ENCODE peak calls at places on chromosomes 7 and 10, in seven cellular contexts. D, K, Q, S, M, I and L are unnamed samples.

GRCh38 chr7:103132995-103133688 is 15.8 kb downstream of the NAPEPLD start:
- DNase-seq in D (no peak), K (no peak), Q (no peak), S (no peak), M (no peak), I (no peak), L (no peak)

GRCh38 chr7:105269397-105269796 is 119.3 kb downstream of the SRPK2 start:
- DNase-seq in D (no peak), K (no peak), Q (no peak), S (no peak), M (peak; percentile 23), I (no peak), L (no peak)

GRCh38 chr10:17643339-17643754 is 604 bp upstream of the STAM start:
- DNase-seq in D (peak; percentile 82), K (peak; percentile 87), Q (peak; percentile 93), S (peak; percentile 93), M (no peak), I (peak; percentile 69), L (peak; percentile 81)

GRCh38 chr10:101901340-101901739 is 57.7 kb upstream of the KCNIP2 start:
- DNase-seq in D (no peak), K (no peak), Q (no peak), S (no peak), M (no peak), I (peak; percentile 62), L (no peak)

GRCh38 chr7:55405856-55406541 is 40.9 kb downstream of the LANCL2 start:
- DNase-seq in D (peak; percentile 26), K (no peak), Q (no peak), S (no peak), M (no peak), I (no peak), L (peak; percentile 42)

GRCh38 chr7:4255336-4255735 is 426.8 kb upstream of the FOXK1 start:
- DNase-seq in D (no peak), K (no peak), Q (no peak), S (no peak), M (no peak), I (no peak), L (no peak)

GRCh38 chr7:103573479-103574058 is 127.6 kb upstream of the SLC26A5 start:
- DNase-seq in D (no peak), K (no peak), Q (no peak), S (no peak), M (peak; percentile 26), I (peak; percentile 56), L (no peak)

GRCh38 chr7:81574723-81575326 is 195.0 kb downstream of the HGF start:
- DNase-seq in D (no peak), K (no peak), Q (no peak), S (no peak), M (no peak), I (no peak), L (no peak)

GRCh38 chr10:126041804-126042231 is 145.5 kb downstream of the FANK1 start:
- DNase-seq in D (peak; percentile 71), K (no peak), Q (peak; percentile 94), S (peak; percentile 87), M (peak; percentile 6), I (peak; percentile 67), L (peak; percentile 85)

GRCh38 chr7:149310113-149310836 is 48.3 kb downstream of the ZNF783 start:
- DNase-seq in D (no peak), K (no peak), Q (no peak), S (no peak), M (no peak), I (peak; percentile 83), L (peak; percentile 16)

GRCh38 chr10:89274928-89275327 is 23.4 kb upstream of the LIPA start:
- DNase-seq in D (no peak), K (no peak), Q (no peak), S (no peak), M (no peak), I (no peak), L (no peak)

GRCh38 chr10:92750788-92751533 is 61.2 kb downstream of the HHEX start:
- DNase-seq in D (no peak), K (no peak), Q (no peak), S (no peak), M (no peak), I (no peak), L (no peak)

GRCh38 chr7:113717739-113718138 is 201.1 kb downstream of the PPP1R3A start:
- DNase-seq in D (no peak), K (no peak), Q (no peak), S (no peak), M (no peak), I (no peak), L (no peak)

GRCh38 chr10:57627642-57628178 is 640.0 kb downstream of the IPMK start:
- DNase-seq in D (no peak), K (no peak), Q (no peak), S (no peak), M (no peak), I (peak; percentile 91), L (no peak)

GRCh38 chr10:110530131-110530831 is 32.6 kb downstream of the DUSP5 start:
- DNase-seq in D (no peak), K (peak; percentile 59), Q (no peak), S (peak; percentile 81), M (no peak), I (peak; percentile 92), L (no peak)

DNA sequence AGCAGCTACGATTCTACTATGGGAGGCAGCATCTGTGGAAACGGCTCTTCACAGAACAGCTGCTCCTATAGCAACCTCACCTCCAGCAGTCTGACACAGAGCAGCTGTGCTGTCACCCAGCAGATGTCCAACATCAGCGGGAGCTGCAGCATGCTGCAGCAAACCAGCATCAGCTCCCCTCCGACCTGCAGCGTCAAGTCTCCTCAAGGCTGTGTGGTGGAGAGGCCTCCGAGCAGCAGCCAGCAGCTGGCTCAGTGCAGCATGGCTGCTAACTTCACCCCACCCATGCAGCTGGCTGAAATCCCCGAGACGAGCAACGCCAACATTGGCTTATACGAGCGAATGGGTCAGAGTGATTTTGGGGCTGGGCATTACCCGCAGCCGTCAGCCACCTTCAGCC is 81.6 kb upstream of the SAMD8 start:
- DNase-seq in D (no peak), K (no peak), Q (no peak), S (no peak), M (no peak), I (no peak), L (peak; percentile 13)
- H3K36me3 ChIP-seq in D (peaks cover 33% of the 10 kb centered on the region), K (peaks cover 23% of the 10 kb centered on the region), Q (peaks cover 57% of the 10 kb centered on the region), S (no peaks in the 10 kb centered on the region), M (peaks cover 46% of the 10 kb centered on the region), I (peaks cover 4% of the 10 kb centered on the region), L (no peaks in the 10 kb centered on the region)

GRCh38 chr7:892648-893593 is 16.6 kb downstream of the GET4 start:
- DNase-seq in D (no peak), K (no peak), Q (no peak), S (peak; percentile 45), M (no peak), I (no peak), L (peak; percentile 51)
- H3K36me3 ChIP-seq in D (peaks cover 40% of the 10 kb centered on the region), K (peaks cover 58% of the 10 kb centered on the region), Q (peaks cover 91% of the 10 kb centered on the region), S (no peaks in the 10 kb centered on the region), M (peaks cover 90% of the 10 kb centered on the region), I (peaks cover 6% of the 10 kb centered on the region), L (peaks cover 22% of the 10 kb centered on the region)

DNA sequence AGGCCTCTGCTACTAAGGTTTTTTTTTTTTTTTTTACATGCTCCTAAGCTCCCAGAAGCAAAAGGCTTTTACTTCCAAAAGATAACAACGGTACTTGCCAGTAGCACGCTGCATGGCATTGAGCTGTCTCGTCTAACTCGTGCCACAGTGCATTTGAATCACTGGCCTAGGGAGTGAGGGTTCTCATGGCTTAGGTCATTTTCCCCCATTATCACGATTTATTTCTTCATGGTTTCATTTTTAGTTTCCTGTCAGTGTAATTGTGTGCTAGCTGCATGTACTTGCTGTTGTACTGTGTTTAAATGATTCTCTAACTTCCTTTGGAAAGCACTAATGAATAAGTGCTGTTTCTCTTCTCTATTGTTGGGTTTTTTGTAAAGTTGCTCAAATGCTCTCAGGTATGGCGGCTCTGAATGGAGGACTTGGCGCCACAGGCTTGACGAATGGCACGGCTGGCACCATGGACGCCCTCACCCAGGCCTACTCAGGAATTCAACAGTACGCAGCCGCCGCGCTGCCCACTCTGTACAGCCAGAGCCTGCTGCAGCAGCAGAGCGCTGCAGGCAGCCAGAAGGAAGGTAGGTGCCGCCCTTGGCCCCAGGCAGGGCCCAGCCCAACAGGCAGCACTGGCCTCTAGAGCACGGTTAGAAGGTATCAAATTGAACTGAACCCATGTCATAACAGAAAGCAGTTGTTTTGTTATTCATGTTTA is 290.5 kb downstream of the USP6NL start:
- DNase-seq in D (no peak), K (peak; percentile 27), Q (no peak), S (no peak), M (no peak), I (no peak), L (no peak)
- H3K36me3 ChIP-seq in D (peaks cover 5% of the 10 kb centered on the region), K (no peaks in the 10 kb centered on the region), Q (peaks cover 82% of the 10 kb centered on the region), S (no peaks in the 10 kb centered on the region), M (peaks cover 98% of the 10 kb centered on the region), I (no peaks in the 10 kb centered on the region), L (peaks cover 4% of the 10 kb centered on the region)

DNA sequence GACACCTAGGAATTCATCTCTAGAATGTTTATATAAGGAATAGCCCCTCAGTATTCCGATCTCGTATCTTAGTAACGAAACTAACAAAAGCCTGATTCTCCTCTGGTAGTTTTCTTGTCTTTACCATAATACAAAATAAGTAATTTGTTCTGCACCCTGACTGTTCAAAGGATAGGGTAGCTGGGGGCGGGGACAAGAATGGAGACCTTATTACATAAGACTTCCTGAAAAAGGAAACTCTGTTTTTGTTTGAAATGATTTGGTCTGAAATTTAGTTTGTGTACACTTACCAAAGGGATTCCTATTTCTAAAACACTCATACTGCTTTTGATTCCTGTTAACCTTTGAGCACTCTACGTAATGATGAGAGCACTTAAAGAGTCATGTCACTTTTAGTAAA is 17.2 kb downstream of the IKZF1 start:
- DNase-seq in D (no peak), K (no peak), Q (no peak), S (no peak), M (peak; percentile 65), I (no peak), L (no peak)
- H3K36me3 ChIP-seq in D (no peaks in the 10 kb centered on the region), K (no peaks in the 10 kb centered on the region), Q (no peaks in the 10 kb centered on the region), S (no peaks in the 10 kb centered on the region), M (peaks cover 28% of the 10 kb centered on the region), I (no peaks in the 10 kb centered on the region), L (no peaks in the 10 kb centered on the region)

GRCh38 chr7:138573741-138574140 is 113.7 kb downstream of the TRIM24 start:
- DNase-seq in D (no peak), K (no peak), Q (no peak), S (no peak), M (no peak), I (no peak), L (no peak)

GRCh38 chr7:138568655-138569054 is 108.6 kb downstream of the TRIM24 start:
- DNase-seq in D (no peak), K (no peak), Q (no peak), S (no peak), M (no peak), I (no peak), L (no peak)

GRCh38 chr7:138565451-138566114 is 105.5 kb downstream of the TRIM24 start:
- DNase-seq in D (no peak), K (no peak), Q (no peak), S (no peak), M (no peak), I (peak; percentile 75), L (no peak)

GRCh38 chr7:138570715-138571114 is 110.7 kb downstream of the TRIM24 start:
- DNase-seq in D (no peak), K (no peak), Q (no peak), S (no peak), M (no peak), I (no peak), L (no peak)

DNA sequence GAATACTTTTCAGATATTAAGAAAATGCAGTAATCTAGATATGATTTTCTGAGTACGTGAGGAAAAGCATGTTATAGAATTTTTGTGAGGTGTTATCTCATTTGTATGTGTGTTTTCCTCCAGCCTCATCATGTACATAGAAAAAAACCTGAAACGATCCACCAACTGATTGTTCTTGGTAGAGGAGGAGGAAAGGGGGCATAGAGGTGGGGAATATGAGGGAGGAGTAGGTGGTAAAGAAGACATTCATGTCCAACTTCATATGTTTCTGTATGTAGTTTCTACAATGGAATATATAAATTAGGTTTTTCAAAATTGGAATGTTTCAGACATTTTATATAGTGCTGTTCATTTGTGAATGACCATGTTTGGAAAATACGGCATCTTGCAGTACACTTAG is 109.4 kb downstream of the TRIM24 start:
- DNase-seq in D (no peak), K (no peak), Q (no peak), S (no peak), M (no peak), I (no peak), L (no peak)
- H3K36me3 ChIP-seq in D (peaks cover 68% of the 10 kb centered on the region), K (peaks cover 70% of the 10 kb centered on the region), Q (peaks cover 73% of the 10 kb centered on the region), S (peaks cover 9% of the 10 kb centered on the region), M (peaks cover 69% of the 10 kb centered on the region), I (peaks cover 85% of the 10 kb centered on the region), L (peaks cover 8% of the 10 kb centered on the region)